ENCODE peak calls at places on chromosomes 6 and 20, in nine cellular contexts. P is K562, H is sigmoid colon, X is Panc1, W is stomach, Z is spleen, T is SK-N-SH, O is breast epithelium, Q is HCT116. N is an unnamed sample.

GRCh38 chr20:46129955-46130481 is 11.9 kb downstream of the CD40 start:
- DNase-seq in P (no peak), H (no peak), X (no peak), W (no peak), Z (peak; percentile 40), T (no peak), O (no peak), Q (no peak), N (no peak)

GRCh38 chr6:17015144-17015543 is 86.7 kb upstream of the STMND1 start:
- DNase-seq in P (no peak), H (no peak), X (no peak), W (no peak), Z (no peak), T (no peak), O (no peak), Q (no peak), N (no peak)

GRCh38 chr20:35726759-35727711 is 15.0 kb downstream of the RBM39 start:
- DNase-seq in P (no peak), H (no peak), X (no peak), W (no peak), Z (no peak), T (no peak), O (no peak), Q (no peak), N (no peak)

GRCh38 chr6:132100388-132100990 is 149.3 kb upstream of the CCN2 start:
- DNase-seq in P (no peak), H (no peak), X (no peak), W (no peak), Z (no peak), T (no peak), O (no peak), Q (no peak), N (no peak)

GRCh38 chr6:21441386-21441785 is 152.2 kb upstream of the SOX4 start:
- DNase-seq in P (no peak), H (no peak), X (no peak), W (no peak), Z (no peak), T (no peak), O (no peak), Q (no peak), N (no peak)

GRCh38 chr6:16512585-16513109 is 248.6 kb downstream of the ATXN1 start:
- DNase-seq in P (no peak), H (no peak), X (no peak), W (no peak), Z (no peak), T (no peak), O (no peak), Q (no peak), N (no peak)

GRCh38 chr6:44416103-44416502 is 28.6 kb downstream of the CDC5L start:
- DNase-seq in P (no peak), H (no peak), X (peak; percentile 7), W (peak; percentile 34), Z (no peak), T (no peak), O (no peak), Q (no peak), N (no peak)

GRCh38 chr20:34931771-34932170 is 23.8 kb downstream of the GSS start:
- DNase-seq in P (no peak), H (no peak), X (no peak), W (no peak), Z (no peak), T (no peak), O (no peak), Q (no peak), N (no peak)

GRCh38 chr20:13260620-13261279 is 39.7 kb downstream of the ISM1 start:
- DNase-seq in P (no peak), H (no peak), X (no peak), W (no peak), Z (no peak), T (no peak), O (no peak), Q (no peak), N (no peak)

GRCh38 chr6:142696689-142697088 is 248.3 kb downstream of the HIVEP2 start:
- DNase-seq in P (no peak), H (no peak), X (no peak), W (peak; percentile 74), Z (no peak), T (no peak), O (peak; percentile 66), Q (no peak), N (no peak)

GRCh38 chr6:70474751-70475150 is 61.4 kb downstream of the FAM135A start:
- DNase-seq in P (peak; percentile 12), H (no peak), X (no peak), W (no peak), Z (no peak), T (no peak), O (no peak), Q (no peak), N (no peak)

GRCh38 chr20:43942213-43942590 is 27.6 kb downstream of the TOX2 start:
- DNase-seq in P (no peak), H (no peak), X (no peak), W (no peak), Z (no peak), T (no peak), O (no peak), Q (no peak), N (no peak)

GRCh38 chr6:31707701-31708100 is 1.0 kb downstream of the LY6G6F start:
- DNase-seq in P (no peak), H (no peak), X (no peak), W (no peak), Z (no peak), T (no peak), O (no peak), Q (no peak), N (no peak)

DNA sequence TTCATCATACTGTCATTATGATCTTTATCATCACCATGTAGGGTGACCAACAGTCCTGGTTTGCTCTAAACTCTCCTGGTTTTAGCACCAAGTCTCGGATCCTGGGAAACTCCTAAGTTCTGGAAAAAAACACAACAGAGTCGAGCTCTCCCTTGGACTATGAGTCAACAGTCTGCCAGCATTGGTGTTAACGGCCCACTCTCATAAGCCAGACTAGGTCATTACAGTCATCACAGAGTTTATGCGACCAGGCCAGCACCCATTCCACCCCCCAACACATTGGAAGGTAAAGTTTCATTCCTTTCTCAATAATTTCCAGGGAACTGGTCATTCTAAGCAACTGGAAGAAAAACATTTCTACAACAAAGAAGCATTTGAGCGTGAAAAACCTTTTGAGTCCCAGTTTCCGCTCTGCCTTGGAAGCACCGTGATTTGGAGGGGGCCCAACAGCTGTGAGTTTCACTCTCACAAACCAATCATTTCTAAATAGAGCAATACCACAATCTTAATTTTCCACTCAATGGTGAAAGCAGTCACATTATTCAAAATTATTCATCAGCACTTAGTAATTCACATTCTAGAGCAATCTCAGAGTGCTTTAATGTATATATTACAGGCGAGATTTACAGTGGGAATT is 445.0 kb downstream of the CDH26 start:
- DNase-seq in P (no peak), H (no peak), X (no peak), W (no peak), Z (no peak), T (no peak), O (no peak), Q (no peak), N (no peak)
- TF ChIP-seq POLR2AphosphoS5 in P (no peak), H (no peak), X (no peak), W (no peak), Z (no peak), T (no peak), O (no peak), Q (no peak), N (no peak)

DNA sequence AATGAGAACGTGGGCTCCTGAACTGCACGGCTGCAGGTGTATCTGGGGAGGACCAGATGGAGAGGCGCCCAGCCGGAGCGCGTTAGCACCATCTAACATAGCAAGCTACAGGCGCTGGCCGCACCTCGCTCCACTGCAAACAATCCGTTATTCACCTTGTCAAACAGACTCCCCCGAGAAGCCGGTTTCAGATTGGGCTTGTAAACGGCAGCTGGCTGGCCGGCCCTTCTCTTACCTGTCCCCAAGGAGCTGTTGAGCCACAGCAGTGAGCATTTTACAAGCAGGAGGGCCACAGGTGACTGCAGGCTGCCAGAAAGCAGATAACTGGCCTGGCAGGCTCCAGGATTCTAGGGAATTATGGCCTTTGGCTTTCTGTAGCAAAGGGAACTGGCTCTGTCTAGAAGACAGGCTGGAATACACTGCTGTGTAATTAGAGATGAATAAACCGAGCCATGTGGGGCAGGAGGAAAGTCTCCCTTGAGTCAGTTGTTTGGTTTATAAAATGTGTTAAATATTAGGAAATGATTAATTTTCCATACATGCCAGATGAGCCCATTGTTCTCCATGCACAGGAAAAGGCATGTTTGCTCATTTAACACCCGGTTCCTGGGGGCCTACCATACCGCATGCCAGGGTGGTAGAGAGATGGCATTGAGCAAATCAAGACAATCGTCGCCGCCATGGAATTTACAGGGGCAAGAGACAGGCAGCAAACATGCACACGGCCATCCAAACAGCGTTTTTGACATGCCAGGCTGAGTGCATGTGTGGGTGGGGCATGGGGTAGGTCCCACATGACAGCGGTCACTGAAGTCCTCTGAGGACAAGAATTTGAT is 159.3 kb downstream of the NFATC2 start:
- DNase-seq in P (no peak), H (peak; percentile 72), X (no peak), W (peak; percentile 71), Z (peak; percentile 74), T (no peak), O (no peak), Q (no peak), N (no peak)
- TF ChIP-seq POLR2AphosphoS5 in P (no peak), H (no peak), X (no peak), W (no peak), Z (no peak), T (no peak), O (no peak), Q (no peak), N (no peak)

GRCh38 chr20:62364911-62365736 is 2.0 kb downstream of the LAMA5 start:
- DNase-seq in P (no peak), H (peak; percentile 91), X (no peak), W (peak; percentile 56), Z (no peak), T (no peak), O (no peak), Q (no peak), N (no peak)
- TF ChIP-seq POLR2AphosphoS5 in P (no peak), H (peak; percentile 75), X (no peak), W (peak; percentile 62), Z (peak; percentile 48), T (no peak), O (no peak), Q (no peak), N (no peak)

GRCh38 chr6:56154076-56154475 is 93.3 kb downstream of the COL21A1 start:
- DNase-seq in P (no peak), H (no peak), X (no peak), W (no peak), Z (no peak), T (no peak), O (no peak), Q (no peak), N (no peak)

GRCh38 chr6:56151825-56152224 is 95.6 kb downstream of the COL21A1 start:
- DNase-seq in P (no peak), H (no peak), X (no peak), W (no peak), Z (no peak), T (no peak), O (no peak), Q (no peak), N (no peak)

GRCh38 chr6:56155634-56156141 is 91.7 kb downstream of the COL21A1 start:
- DNase-seq in P (no peak), H (no peak), X (no peak), W (no peak), Z (no peak), T (no peak), O (no peak), Q (no peak), N (no peak)

DNA sequence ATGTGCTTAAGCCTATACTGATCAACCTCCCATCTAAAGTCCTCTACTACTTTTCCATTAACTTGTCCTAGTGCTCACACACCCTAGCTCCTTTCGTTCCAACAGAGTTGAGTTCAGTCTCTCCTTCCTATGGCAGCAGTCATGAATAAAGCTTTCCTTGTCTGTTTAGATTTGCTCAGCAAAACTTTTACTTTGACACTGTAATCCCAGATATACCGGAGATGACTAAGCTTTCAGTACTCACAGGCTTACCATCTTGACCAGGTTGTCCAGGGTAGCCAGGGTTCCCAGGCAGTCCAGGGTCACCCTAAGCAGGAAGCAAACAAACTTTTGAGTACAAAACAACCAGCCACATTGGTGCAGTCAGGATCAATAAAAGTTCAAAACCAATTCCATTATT is 90.7 kb downstream of the COL21A1 start:
- DNase-seq in P (no peak), H (no peak), X (no peak), W (no peak), Z (no peak), T (no peak), O (no peak), Q (no peak), N (no peak)
- TF ChIP-seq POLR2AphosphoS5 in P (no peak), H (no peak), X (no peak), W (no peak), Z (no peak), T (no peak), O (no peak), Q (no peak), N (no peak)

N was measured in vagina.